ENCODE peak calls at places on chromosomes 11 and 22, in nine cellular contexts. I is body of pancreas, W is Peyer's patch, G is tibial nerve, K is spleen, J is esophagus squamous epithelium, R is adrenal gland, N is sigmoid colon, M is ovary. B is an unnamed sample.

GRCh38 chr11:76148941-76149613 is 57.2 kb downstream of the WNT11 start:
- DNase-seq in M (no peak), K (no peak), W (no peak), N (peak; percentile 58), I (no peak), J (no peak), G (no peak), R (no peak), B (peak; percentile 79)

GRCh38 chr11:113567097-113567496 is 91.9 kb upstream of the DRD2 start:
- DNase-seq in W (no peak), I (no peak), R (no peak), K (no peak), N (no peak), G (no peak), M (no peak), J (no peak), B (no peak)

GRCh38 chr22:32329202-32329645 is 28.4 kb upstream of the RFPL3 start:
- DNase-seq in W (no peak), R (no peak), J (no peak), K (no peak), I (no peak), G (no peak), M (no peak), N (no peak), B (no peak)

GRCh38 chr11:108559904-108560303 is 33.7 kb downstream of the EXPH5 start:
- DNase-seq in N (no peak), R (no peak), M (no peak), G (no peak), W (no peak), K (no peak), I (no peak), J (no peak), B (no peak)

GRCh38 chr22:35835998-35836691 is 118.5 kb downstream of the APOL5 start:
- DNase-seq in G (no peak), K (no peak), N (peak; percentile 76), J (no peak), W (no peak), M (peak; percentile 55), I (peak; percentile 43), R (peak; percentile 41), B (peak; percentile 38)

GRCh38 chr11:47908198-47908597 is 60.0 kb upstream of the NUP160 start:
- DNase-seq in I (peak; percentile 21), G (no peak), N (no peak), M (no peak), K (no peak), W (no peak), R (no peak), J (no peak), B (no peak)

GRCh38 chr11:111761056-111761455 is 5.1 kb downstream of the PPP2R1B start:
- DNase-seq in I (peak; percentile 59), M (no peak), G (no peak), K (no peak), R (no peak), W (no peak), J (no peak), N (no peak), B (no peak)

GRCh38 chr11:121482231-121483129 is 29.7 kb upstream of the SORL1-AS1 start:
- DNase-seq in W (peak; percentile 59), R (no peak), G (no peak), I (peak; percentile 23), J (no peak), K (no peak), M (no peak), N (no peak), B (peak; percentile 24)

GRCh38 chr11:100752371-100753073 is 65.4 kb downstream of the ARHGAP42 start:
- DNase-seq in W (no peak), I (no peak), J (no peak), K (no peak), N (no peak), R (no peak), M (no peak), G (no peak), B (no peak)

GRCh38 chr11:69167916-69168691 is 12.4 kb downstream of the SMIM38 start:
- DNase-seq in J (no peak), M (no peak), K (peak; percentile 43), N (no peak), G (no peak), R (no peak), I (no peak), W (no peak), B (no peak)

GRCh38 chr11:69164824-69165223 is 9.1 kb downstream of the SMIM38 start:
- DNase-seq in R (no peak), N (no peak), W (no peak), K (no peak), G (no peak), M (no peak), I (no peak), J (no peak), B (no peak)

GRCh38 chr11:69167130-69167915 is 11.6 kb downstream of the SMIM38 start:
- DNase-seq in R (no peak), I (no peak), J (no peak), N (no peak), K (no peak), G (no peak), W (no peak), M (no peak), B (no peak)

GRCh38 chr11:69165775-69166174 is 10.0 kb downstream of the SMIM38 start:
- DNase-seq in R (no peak), N (no peak), J (no peak), I (no peak), M (no peak), G (no peak), W (no peak), K (no peak), B (no peak)

DNA sequence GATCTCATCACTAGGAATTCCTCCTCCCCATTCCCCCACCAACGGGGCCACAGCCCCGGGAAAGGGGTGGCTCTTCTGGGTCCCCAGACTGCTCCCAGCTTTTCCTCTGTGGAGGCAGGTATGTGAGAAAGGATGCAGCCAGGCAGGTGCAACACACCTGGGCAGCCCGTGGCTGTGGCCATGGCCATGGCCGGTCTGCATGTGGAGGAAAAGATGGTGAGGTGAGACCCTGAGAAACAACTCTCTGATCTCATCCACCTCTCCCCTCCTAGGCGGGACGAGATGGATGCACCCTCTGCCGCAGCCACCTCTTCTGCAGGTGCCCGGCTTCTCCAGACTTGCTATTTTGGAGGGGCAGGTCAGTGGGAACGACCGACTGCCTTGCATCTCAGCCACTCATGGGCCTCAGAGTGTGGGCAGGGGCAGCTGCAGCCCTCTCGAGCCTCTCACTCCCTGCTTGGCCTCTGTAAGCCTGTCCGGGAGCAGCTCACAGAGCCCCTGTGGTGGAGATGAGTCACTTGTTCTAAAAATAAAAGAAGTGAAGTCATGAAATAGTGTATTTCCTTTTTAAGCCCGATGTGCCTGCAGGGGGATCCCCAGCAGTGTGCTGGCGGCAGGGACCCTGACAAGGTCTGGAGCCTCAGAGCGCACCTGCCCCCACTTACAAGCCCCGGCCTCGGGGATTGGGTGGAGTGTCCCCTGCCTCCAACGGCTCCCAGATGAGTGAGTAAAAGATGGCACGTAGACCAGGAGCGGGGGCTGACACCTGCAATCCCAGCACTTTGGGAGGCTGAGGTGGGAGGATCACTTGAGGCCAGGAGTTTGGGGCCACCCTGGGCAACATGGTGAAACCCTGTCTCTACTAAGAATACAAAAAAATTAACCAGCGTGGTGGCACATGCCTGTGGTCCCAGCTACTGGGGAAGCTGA is 10.7 kb downstream of the SMIM38 start:
- DNase-seq in I (peak; percentile 28), R (peak; percentile 22), W (no peak), N (no peak), J (no peak), K (peak; percentile 62), M (no peak), G (no peak), B (no peak)
- TF ChIP-seq POLR2A in I (no peak), R (no peak), W (no peak), N (no peak), J (no peak), K (no peak), M (no peak), G (no peak), B (no peak)

DNA sequence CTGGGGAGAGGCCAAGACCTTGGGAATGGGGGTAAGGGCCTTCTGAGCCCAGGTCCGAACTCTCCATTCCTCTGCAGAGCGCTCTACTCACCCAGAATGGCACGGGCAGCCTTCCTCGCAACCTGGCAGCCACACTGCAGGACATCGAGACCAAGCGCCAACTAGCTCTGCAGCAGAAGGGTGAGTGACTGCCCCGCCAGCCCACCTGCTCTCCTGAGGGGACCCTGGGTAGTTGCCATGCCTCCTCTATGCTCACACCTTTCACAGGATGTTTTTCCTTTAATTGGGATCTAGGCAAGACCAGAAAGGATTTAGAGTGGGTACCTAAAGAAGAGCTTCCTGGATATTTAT is 35.5 kb downstream of the TREH start:
- DNase-seq in N (no peak), I (no peak), J (no peak), M (no peak), R (no peak), G (no peak), K (no peak), W (no peak), B (no peak)
- H3K36me3 ChIP-seq in N (peaks cover 52% of the 10 kb centered on the region), I (peaks cover 5% of the 10 kb centered on the region), J (peaks cover 3% of the 10 kb centered on the region), M (no peaks in the 10 kb centered on the region), R (peaks cover 78% of the 10 kb centered on the region), G (peaks cover 8% of the 10 kb centered on the region), K (no peaks in the 10 kb centered on the region), W (no peaks in the 10 kb centered on the region), B (peaks cover 32% of the 10 kb centered on the region)

DNA sequence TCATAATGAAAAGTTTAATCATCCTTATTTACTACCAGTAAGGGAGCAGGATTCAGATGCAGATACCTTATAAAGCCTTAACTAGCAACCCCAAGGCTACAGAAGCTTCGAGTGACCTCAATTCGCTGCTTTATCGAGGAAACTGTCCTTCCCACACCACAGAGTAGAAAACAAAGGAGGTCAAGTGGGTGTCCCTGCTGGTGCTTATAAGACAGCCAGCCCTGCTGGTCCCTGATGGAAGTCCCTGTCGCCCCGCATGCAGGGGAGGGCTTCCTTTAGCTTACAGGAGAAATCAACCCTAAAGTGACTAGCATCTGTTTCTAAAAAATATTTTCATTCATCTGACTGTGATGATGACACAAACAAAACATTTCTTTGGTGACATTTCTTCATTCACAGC is 7.3 kb downstream of the MN1 start:
- DNase-seq in N (no peak), W (no peak), R (no peak), K (no peak), G (no peak), J (no peak), M (no peak), I (no peak), B (no peak)
- H3K4me3 ChIP-seq in N (peak overlapping the region; percentile 31), W (no peak overlapping the region), R (no peak overlapping the region), K (no peak overlapping the region), G (no peak overlapping the region), J (no peak overlapping the region), M (no peak overlapping the region), I (no peak overlapping the region), B (no peak overlapping the region)

GRCh38 chr11:45180158-45180887 is 33.9 kb downstream of the PRDM11 start:
- DNase-seq in G (no peak), W (peak; percentile 26), N (peak; percentile 82), R (peak; percentile 63), K (peak; percentile 85), J (no peak), M (peak; percentile 60), I (peak; percentile 72), B (peak; percentile 73)
- TF ChIP-seq POLR2A in G (no peak), W (peak; percentile 22), N (no peak), R (peak; percentile 39), K (no peak), J (no peak), M (no peak), I (peak; percentile 60), B (peak; percentile 38)

DNA sequence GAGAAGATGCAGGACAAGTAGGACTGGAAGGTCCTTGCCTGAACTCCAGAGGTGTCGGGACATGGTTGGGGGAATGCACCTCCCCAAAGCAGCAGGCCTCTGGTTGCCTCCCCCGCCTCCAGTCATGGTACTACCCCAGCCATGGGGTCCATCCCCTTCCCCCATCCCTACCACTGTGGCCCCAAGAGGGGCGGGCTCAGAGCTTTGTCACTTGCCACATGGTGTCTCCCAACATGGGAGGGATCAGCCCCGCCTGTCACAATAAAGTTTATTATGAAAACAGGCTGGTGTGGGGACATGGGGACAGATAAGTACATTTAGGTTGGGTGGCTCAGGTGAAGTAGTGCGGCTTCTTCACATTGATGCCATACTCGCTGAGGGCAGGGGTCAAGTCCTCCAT is 1.4 kb downstream of the TAF10 start:
- DNase-seq in I (no peak), W (no peak), G (no peak), K (peak; percentile 80), J (no peak), N (peak; percentile 71), M (no peak), R (peak; percentile 29), B (no peak)
- H3K36me3 ChIP-seq in I (peaks cover 23% of the 10 kb centered on the region), W (no peaks in the 10 kb centered on the region), G (peaks cover 7% of the 10 kb centered on the region), K (peaks cover 9% of the 10 kb centered on the region), J (peaks cover 34% of the 10 kb centered on the region), N (peaks cover 43% of the 10 kb centered on the region), M (no peaks in the 10 kb centered on the region), R (peaks cover 47% of the 10 kb centered on the region), B (peaks cover 18% of the 10 kb centered on the region)

B was measured in transverse colon.